ENCODE peak calls at places on chromosomes 3 and 15, in four cellular contexts. One of them, this sample, is unnamed.

GRCh38 chr3:145963111-145963510 is 197.9 kb downstream of the PLOD2 start:
- DNase-seq in astrocyte of the spinal cord: no peak
- DNase-seq in AG04450: no peak
- DNase-seq in Peyer's patch: no peak
- DNase-seq in this sample: no peak

GRCh38 chr3:164360078-164360578 is 718.2 kb downstream of the SI start:
- DNase-seq in astrocyte of the spinal cord: no peak
- DNase-seq in AG04450: no peak
- DNase-seq in Peyer's patch: no peak
- DNase-seq in this sample: no peak

GRCh38 chr3:55059027-55059629 is 131.3 kb upstream of the LRTM1 start:
- DNase-seq in astrocyte of the spinal cord: peak; percentile 49
- DNase-seq in AG04450: no peak
- DNase-seq in Peyer's patch: no peak
- DNase-seq in this sample: no peak

GRCh38 chr3:175941352-175941751 is 1082.2 kb downstream of the NAALADL2 start:
- DNase-seq in astrocyte of the spinal cord: no peak
- DNase-seq in AG04450: no peak
- DNase-seq in Peyer's patch: no peak
- DNase-seq in this sample: peak; percentile 34

GRCh38 chr3:130894130-130894872 is 417 bp downstream of the ATP2C1 start:
- DNase-seq in astrocyte of the spinal cord: peak; percentile 26
- DNase-seq in AG04450: no peak
- DNase-seq in Peyer's patch: peak; percentile 69
- DNase-seq in this sample: no peak

GRCh38 chr15:86915811-86916331 is 836.2 kb downstream of the AGBL1 start:
- DNase-seq in astrocyte of the spinal cord: peak; percentile 67
- DNase-seq in AG04450: peak; percentile 7
- DNase-seq in Peyer's patch: no peak
- DNase-seq in this sample: peak; percentile 9

GRCh38 chr3:29777869-29778268 is 497.0 kb downstream of the RBMS3 start:
- DNase-seq in astrocyte of the spinal cord: no peak
- DNase-seq in AG04450: no peak
- DNase-seq in Peyer's patch: no peak
- DNase-seq in this sample: no peak

GRCh38 chr3:32551087-32551486 is 19.6 kb downstream of the DYNC1LI1 start:
- DNase-seq in astrocyte of the spinal cord: no peak
- DNase-seq in AG04450: no peak
- DNase-seq in Peyer's patch: no peak
- DNase-seq in this sample: no peak

GRCh38 chr3:194276768-194277546 is 74.2 kb downstream of the CPN2 start:
- DNase-seq in astrocyte of the spinal cord: peak; percentile 55
- DNase-seq in AG04450: no peak
- DNase-seq in Peyer's patch: no peak
- DNase-seq in this sample: no peak

GRCh38 chr3:78879516-78879860 is 888.3 kb downstream of the ROBO1 start:
- DNase-seq in astrocyte of the spinal cord: no peak
- DNase-seq in AG04450: no peak
- DNase-seq in Peyer's patch: no peak
- DNase-seq in this sample: no peak

GRCh38 chr3:48125026-48125704 is 63.1 kb downstream of the CDC25A start:
- DNase-seq in astrocyte of the spinal cord: peak; percentile 54
- DNase-seq in AG04450: peak; percentile 63
- DNase-seq in Peyer's patch: no peak
- DNase-seq in this sample: peak; percentile 69

GRCh38 chr3:39189648-39190269 is 2.6 kb downstream of the XIRP1 start:
- DNase-seq in astrocyte of the spinal cord: peak; percentile 46
- DNase-seq in AG04450: no peak
- DNase-seq in Peyer's patch: peak; percentile 80
- DNase-seq in this sample: peak; percentile 75

GRCh38 chr3:152299243-152299976 is 30.7 kb downstream of the MBNL1 start:
- DNase-seq in astrocyte of the spinal cord: no peak
- DNase-seq in AG04450: no peak
- DNase-seq in Peyer's patch: peak; percentile 46
- DNase-seq in this sample: no peak

GRCh38 chr3:152302521-152303021 is 33.8 kb downstream of the MBNL1 start:
- DNase-seq in astrocyte of the spinal cord: peak; percentile 89
- DNase-seq in AG04450: peak; percentile 55
- DNase-seq in Peyer's patch: peak; percentile 71
- DNase-seq in this sample: no peak

GRCh38 chr3:152304160-152304559 is 35.4 kb downstream of the MBNL1 start:
- DNase-seq in astrocyte of the spinal cord: no peak
- DNase-seq in AG04450: no peak
- DNase-seq in Peyer's patch: no peak
- DNase-seq in this sample: no peak

GRCh38 chr3:152300029-152300764 is 31.5 kb downstream of the MBNL1 start:
- DNase-seq in astrocyte of the spinal cord: no peak
- DNase-seq in AG04450: no peak
- DNase-seq in Peyer's patch: no peak
- DNase-seq in this sample: no peak

DNA sequence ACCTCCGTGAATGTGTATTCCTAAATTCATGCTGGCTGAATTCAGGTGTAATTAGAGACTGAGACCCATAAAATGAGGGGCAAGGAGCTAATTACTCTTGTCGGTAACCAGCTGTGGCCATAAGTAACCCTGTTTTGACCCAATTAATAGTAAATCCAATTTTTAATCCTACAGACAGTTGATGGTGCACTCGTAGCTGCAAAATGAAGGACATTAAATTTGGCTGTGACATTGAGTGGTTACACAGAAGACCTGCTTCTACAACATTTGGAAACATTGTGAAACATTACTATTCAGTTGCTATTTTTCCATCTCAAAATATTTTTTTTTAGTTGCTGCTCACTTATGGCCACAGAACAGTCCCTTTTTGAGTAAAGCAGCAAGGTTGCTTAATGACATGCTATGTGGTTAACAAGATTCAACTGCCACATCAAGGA is 33.0 kb downstream of the MBNL1 start:
- DNase-seq in astrocyte of the spinal cord: no peak
- DNase-seq in AG04450: no peak
- DNase-seq in Peyer's patch: no peak
- DNase-seq in this sample: no peak
- H3K4me3 ChIP-seq in astrocyte of the spinal cord: no peak overlapping the region
- H3K4me3 ChIP-seq in AG04450: peak overlapping the region; percentile 10
- H3K4me3 ChIP-seq in Peyer's patch: peak overlapping the region; percentile 42
- H3K4me3 ChIP-seq in this sample: no peak overlapping the region

GRCh38 chr15:77064539-77065308 is 6.2 kb downstream of the TSPAN3 start:
- DNase-seq in astrocyte of the spinal cord: peak; percentile 51
- DNase-seq in AG04450: no peak
- DNase-seq in Peyer's patch: no peak
- DNase-seq in this sample: no peak
- H3K4me3 ChIP-seq in astrocyte of the spinal cord: no peak overlapping the region
- H3K4me3 ChIP-seq in AG04450: no peak overlapping the region
- H3K4me3 ChIP-seq in Peyer's patch: no peak overlapping the region
- H3K4me3 ChIP-seq in this sample: no peak overlapping the region

GRCh38 chr15:35692256-35692867 is 146.4 kb upstream of the DPH6 start:
- DNase-seq in astrocyte of the spinal cord: peak; percentile 53
- DNase-seq in AG04450: no peak
- DNase-seq in Peyer's patch: no peak
- DNase-seq in this sample: no peak

GRCh38 chr15:35690698-35691116 is 144.7 kb upstream of the DPH6 start:
- DNase-seq in astrocyte of the spinal cord: peak; percentile 92
- DNase-seq in AG04450: no peak
- DNase-seq in Peyer's patch: no peak
- DNase-seq in this sample: no peak

GRCh38 chr15:35690089-35690488 is 144.1 kb upstream of the DPH6 start:
- DNase-seq in astrocyte of the spinal cord: peak; percentile 19
- DNase-seq in AG04450: no peak
- DNase-seq in Peyer's patch: no peak
- DNase-seq in this sample: no peak

GRCh38 chr15:35689266-35689665 is 143.3 kb upstream of the DPH6 start:
- DNase-seq in astrocyte of the spinal cord: no peak
- DNase-seq in AG04450: no peak
- DNase-seq in Peyer's patch: no peak
- DNase-seq in this sample: no peak

DNA sequence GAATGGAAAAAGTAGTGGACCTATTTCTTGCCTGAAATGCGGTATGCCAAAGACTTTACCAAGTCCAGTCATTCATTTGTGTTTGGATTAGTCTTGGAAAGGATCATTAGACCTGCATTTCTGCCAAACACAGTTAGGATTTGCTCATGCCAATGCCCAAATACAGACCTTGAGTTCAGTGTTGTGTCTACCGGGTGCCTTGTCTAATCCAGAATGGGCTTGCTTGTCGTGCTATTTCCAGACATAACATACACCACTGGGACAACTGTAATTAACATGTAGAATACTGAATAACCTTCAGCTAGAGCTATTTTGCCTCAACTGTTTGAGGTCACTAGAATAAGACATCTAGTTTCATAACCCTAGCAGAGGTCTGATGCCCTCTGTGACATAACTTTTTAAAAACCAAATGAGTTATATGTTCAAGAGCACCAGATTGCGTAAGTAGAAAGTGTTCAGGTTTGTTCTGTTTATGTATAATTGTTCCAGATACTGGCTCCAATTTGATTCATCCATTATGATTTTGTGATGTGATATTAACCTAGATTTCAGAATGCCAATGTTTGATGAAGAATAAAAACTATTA is 145.3 kb upstream of the DPH6 start:
- DNase-seq in astrocyte of the spinal cord: no peak
- DNase-seq in AG04450: no peak
- DNase-seq in Peyer's patch: no peak
- DNase-seq in this sample: no peak
- H3K4me3 ChIP-seq in astrocyte of the spinal cord: no peak overlapping the region
- H3K4me3 ChIP-seq in AG04450: no peak overlapping the region
- H3K4me3 ChIP-seq in Peyer's patch: no peak overlapping the region
- H3K4me3 ChIP-seq in this sample: no peak overlapping the region

GRCh38 chr3:59116138-59116537 is 66.3 kb upstream of the CFAP20DC start:
- DNase-seq in astrocyte of the spinal cord: no peak
- DNase-seq in AG04450: no peak
- DNase-seq in Peyer's patch: no peak
- DNase-seq in this sample: no peak
- H3K4me3 ChIP-seq in astrocyte of the spinal cord: no peak overlapping the region
- H3K4me3 ChIP-seq in AG04450: no peak overlapping the region
- H3K4me3 ChIP-seq in Peyer's patch: no peak overlapping the region
- H3K4me3 ChIP-seq in this sample: no peak overlapping the region

DNA sequence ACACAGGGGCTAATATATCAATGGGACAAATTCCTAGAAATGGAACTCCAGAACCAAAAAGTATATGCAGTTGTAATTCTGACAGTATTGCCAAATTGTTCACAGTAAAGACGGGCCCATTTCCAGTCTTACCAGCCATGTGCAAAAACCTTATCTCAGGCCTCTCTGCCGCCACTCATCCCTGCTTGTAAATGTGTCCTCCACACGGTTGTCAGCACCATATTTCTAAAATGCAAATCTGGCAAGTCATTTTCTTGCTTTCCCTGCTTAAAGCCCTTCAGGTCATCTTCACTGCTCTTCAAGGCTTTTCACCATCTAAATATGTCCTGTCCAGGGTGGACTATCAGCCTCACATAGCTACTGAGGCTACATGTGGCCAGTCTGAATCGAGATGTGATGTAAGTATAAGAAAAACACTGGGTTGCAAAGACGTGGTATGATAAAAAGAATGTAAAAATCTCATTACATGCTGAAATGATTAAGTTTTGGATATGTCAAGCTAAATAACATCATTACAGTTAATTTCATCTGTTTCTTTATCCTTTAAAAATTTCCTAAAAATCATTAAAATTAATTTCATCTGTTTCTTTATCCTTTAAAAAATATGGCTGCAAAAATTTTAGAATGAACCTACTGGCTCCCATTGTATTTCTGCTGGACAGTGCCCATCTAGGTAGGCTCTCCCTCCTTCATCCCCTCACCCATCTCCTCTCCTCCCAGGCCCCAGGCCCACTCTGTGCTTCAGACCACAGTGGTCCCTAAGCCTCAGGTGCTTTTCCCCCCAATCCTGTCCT is 980 bp downstream of the PARP9 start:
- DNase-seq in astrocyte of the spinal cord: no peak
- DNase-seq in AG04450: no peak
- DNase-seq in Peyer's patch: no peak
- DNase-seq in this sample: no peak
- H3K4me3 ChIP-seq in astrocyte of the spinal cord: peak overlapping the region; percentile 64
- H3K4me3 ChIP-seq in AG04450: peak overlapping the region; percentile 82
- H3K4me3 ChIP-seq in Peyer's patch: peak overlapping the region; percentile 76
- H3K4me3 ChIP-seq in this sample: peak overlapping the region; percentile 74

GRCh38 chr3:49500408-49501257 is 30.6 kb downstream of the DAG1 start:
- DNase-seq in astrocyte of the spinal cord: peak; percentile 97
- DNase-seq in AG04450: peak; percentile 87
- DNase-seq in Peyer's patch: peak; percentile 84
- DNase-seq in this sample: no peak
- H3K4me3 ChIP-seq in astrocyte of the spinal cord: no peak overlapping the region
- H3K4me3 ChIP-seq in AG04450: no peak overlapping the region
- H3K4me3 ChIP-seq in Peyer's patch: peak overlapping the region; percentile 19
- H3K4me3 ChIP-seq in this sample: no peak overlapping the region

GRCh38 chr3:189967254-189967865 is 153.3 kb downstream of the P3H2 start:
- DNase-seq in astrocyte of the spinal cord: peak; percentile 66
- DNase-seq in AG04450: peak; percentile 21
- DNase-seq in Peyer's patch: no peak
- DNase-seq in this sample: peak; percentile 35
- H3K4me3 ChIP-seq in astrocyte of the spinal cord: no peak overlapping the region
- H3K4me3 ChIP-seq in AG04450: no peak overlapping the region
- H3K4me3 ChIP-seq in Peyer's patch: no peak overlapping the region
- H3K4me3 ChIP-seq in this sample: no peak overlapping the region

This sample was measured in Jurkat, Clone E6-1.